ENCODE peak calls at places on chromosomes 16 and 17, in six cellular contexts. K is stimulated activated naive B cell treated with anti-CD40 and anti-IgM and Interleukin-4, amounts not matched to agents 10 μg/mL and 1 μg/mL and 100 μg/mL, for 72 hours; A is GF-D8; Q is ascending aorta; L is T-cell; Y is brain microvascular endothelial cell. R is an unnamed sample.
A peak's percentile ranks its signal among the peaks of the same experiment; 100 is the strongest.

GRCh38 chr17:44220211-44221071 is 966 bp upstream of the UBTF start:
- DNase-seq in K (peak; percentile 56), A (no peak), Q (no peak), L (peak; percentile 68), Y (no peak), R (peak; percentile 18)

GRCh38 chr17:56521439-56522141 is 71.9 kb upstream of the NOG start:
- DNase-seq in K (no peak), A (no peak), Q (no peak), L (no peak), Y (no peak), R (no peak)

GRCh38 chr17:12727881-12728280 is 61.4 kb upstream of the ARHGAP44 start:
- DNase-seq in K (no peak), A (no peak), Q (no peak), L (no peak), Y (peak; percentile 60), R (no peak)

GRCh38 chr16:15639061-15639568 is 3.8 kb downstream of the MARF1 start:
- DNase-seq in K (peak; percentile 38), A (no peak), Q (no peak), L (no peak), Y (no peak), R (peak; percentile 86)

GRCh38 chr17:49998836-49999511 is 4.0 kb upstream of the DLX3 start:
- DNase-seq in K (no peak), A (no peak), Q (no peak), L (no peak), Y (no peak), R (no peak)

GRCh38 chr17:14301761-14302401 is 1.0 kb downstream of the HS3ST3B1 start:
- DNase-seq in K (peak; percentile 76), A (no peak), Q (no peak), L (peak; percentile 62), Y (peak; percentile 46), R (no peak)

GRCh38 chr16:12259258-12259657 is 282.7 kb downstream of the SNX29 start:
- DNase-seq in K (no peak), A (no peak), Q (no peak), L (no peak), Y (no peak), R (no peak)

GRCh38 chr17:69220098-69220497 is 8.5 kb downstream of the ABCA10 start:
- DNase-seq in K (no peak), A (no peak), Q (no peak), L (no peak), Y (no peak), R (no peak)

GRCh38 chr17:76077582-76078110 is 1.3 kb upstream of the ZACN start:
- DNase-seq in K (no peak), A (no peak), Q (no peak), L (no peak), Y (no peak), R (no peak)